ENCODE peak calls at places on chromosomes 1 and 21, in five cellular contexts. One of them, this sample, is unnamed.

GRCh38 chr1:107138166-107138565 is 2.7 kb upstream of the NTNG1 start:
- DNase-seq in HCT116: no peak
- DNase-seq in H1: no peak
- DNase-seq in K562: no peak
- DNase-seq in GM12878: no peak
- DNase-seq in this sample: no peak

GRCh38 chr1:150256549-150257341 is 829 bp upstream of the CA14 start:
- DNase-seq in GM12878: no peak
- DNase-seq in H1: no peak
- DNase-seq in K562: no peak
- DNase-seq in HCT116: no peak
- DNase-seq in this sample: no peak

GRCh38 chr1:215807218-215807617 is 240.1 kb downstream of the KCTD3 start:
- DNase-seq in GM12878: no peak
- DNase-seq in H1: no peak
- DNase-seq in K562: no peak
- DNase-seq in HCT116: no peak
- DNase-seq in this sample: no peak

GRCh38 chr21:44710756-44711326 is 531 bp downstream of the TSPEAR start:
- DNase-seq in GM12878: no peak
- DNase-seq in HCT116: no peak
- DNase-seq in K562: no peak
- DNase-seq in H1: no peak
- DNase-seq in this sample: peak; percentile 21

GRCh38 chr1:110436635-110437034 is 14.3 kb upstream of the PROK1 start:
- DNase-seq in GM12878: no peak
- DNase-seq in H1: no peak
- DNase-seq in K562: no peak
- DNase-seq in HCT116: no peak
- DNase-seq in this sample: no peak

GRCh38 chr1:168513656-168514404 is 30.0 kb downstream of the XCL2 start:
- DNase-seq in GM12878: no peak
- DNase-seq in K562: peak; percentile 9
- DNase-seq in HCT116: no peak
- DNase-seq in H1: no peak
- DNase-seq in this sample: no peak

GRCh38 chr1:154557939-154558609 is 388 bp downstream of the UBE2Q1 start:
- DNase-seq in GM12878: no peak
- DNase-seq in HCT116: no peak
- DNase-seq in K562: peak; percentile 42
- DNase-seq in H1: no peak
- DNase-seq in this sample: peak; percentile 39

GRCh38 chr1:111990878-111991760 is 1.7 kb upstream of the KCND3 start:
- DNase-seq in GM12878: no peak
- DNase-seq in H1: peak; percentile 33
- DNase-seq in K562: peak; percentile 30
- DNase-seq in HCT116: peak; percentile 54
- DNase-seq in this sample: peak; percentile 30

GRCh38 chr1:185398022-185398421 is 81.0 kb upstream of the IVNS1ABP start:
- DNase-seq in K562: no peak
- DNase-seq in HCT116: no peak
- DNase-seq in GM12878: no peak
- DNase-seq in H1: no peak
- DNase-seq in this sample: no peak

GRCh38 chr1:202316186-202316585 is 25.6 kb downstream of the UBE2T start:
- DNase-seq in GM12878: no peak
- DNase-seq in K562: no peak
- DNase-seq in H1: no peak
- DNase-seq in HCT116: no peak
- DNase-seq in this sample: no peak

GRCh38 chr1:94396356-94396755 is 21.8 kb upstream of the ABCD3 start:
- DNase-seq in K562: peak; percentile 10
- DNase-seq in HCT116: no peak
- DNase-seq in H1: no peak
- DNase-seq in GM12878: no peak
- DNase-seq in this sample: no peak

GRCh38 chr1:68495968-68496679 is 758 bp downstream of the DEPDC1 start:
- DNase-seq in HCT116: peak; percentile 22
- DNase-seq in H1: no peak
- DNase-seq in K562: peak; percentile 30
- DNase-seq in GM12878: no peak
- DNase-seq in this sample: peak; percentile 24

GRCh38 chr1:225735252-225736149 is 42.1 kb upstream of the SRP9 start:
- DNase-seq in K562: peak; percentile 38
- DNase-seq in HCT116: no peak
- DNase-seq in GM12878: no peak
- DNase-seq in H1: no peak
- DNase-seq in this sample: no peak

GRCh38 chr1:90708826-90709225 is 8.3 kb downstream of the BARHL2 start:
- DNase-seq in K562: no peak
- DNase-seq in H1: no peak
- DNase-seq in HCT116: no peak
- DNase-seq in GM12878: no peak
- DNase-seq in this sample: no peak

GRCh38 chr1:240414237-240414636 is 197.7 kb downstream of the GREM2 start:
- DNase-seq in K562: no peak
- DNase-seq in HCT116: no peak
- DNase-seq in GM12878: no peak
- DNase-seq in H1: no peak
- DNase-seq in this sample: no peak

GRCh38 chr21:29299046-29299905 is 554 bp downstream of the BACH1 start:
- DNase-seq in H1: no peak
- DNase-seq in K562: peak; percentile 78
- DNase-seq in GM12878: no peak
- DNase-seq in HCT116: no peak
- DNase-seq in this sample: peak; percentile 24

GRCh38 chr1:60541831-60542532 is 468.4 kb upstream of the C1orf87 start:
- DNase-seq in HCT116: no peak
- DNase-seq in GM12878: no peak
- DNase-seq in K562: no peak
- DNase-seq in H1: no peak
- DNase-seq in this sample: no peak

GRCh38 chr1:101428562-101428961 is 191.7 kb downstream of the S1PR1 start:
- DNase-seq in HCT116: no peak
- DNase-seq in GM12878: no peak
- DNase-seq in H1: no peak
- DNase-seq in K562: no peak
- DNase-seq in this sample: no peak

GRCh38 chr1:205535866-205536758 is 31.6 kb downstream of the CDK18 start:
- DNase-seq in HCT116: no peak
- DNase-seq in H1: no peak
- DNase-seq in K562: no peak
- DNase-seq in GM12878: no peak
- DNase-seq in this sample: peak; percentile 37

GRCh38 chr1:209652873-209653401 is 712 bp upstream of the LAMB3 start:
- DNase-seq in K562: peak; percentile 77
- DNase-seq in H1: no peak
- DNase-seq in HCT116: peak; percentile 98
- DNase-seq in GM12878: no peak
- DNase-seq in this sample: peak; percentile 99

GRCh38 chr1:245666412-245666811 is 511.6 kb downstream of the KIF26B start:
- DNase-seq in GM12878: no peak
- DNase-seq in K562: no peak
- DNase-seq in HCT116: no peak
- DNase-seq in H1: no peak
- DNase-seq in this sample: no peak

GRCh38 chr1:216750031-216750627 is 26.9 kb upstream of the ESRRG start:
- DNase-seq in GM12878: no peak
- DNase-seq in K562: no peak
- DNase-seq in H1: peak; percentile 27
- DNase-seq in HCT116: no peak
- DNase-seq in this sample: peak; percentile 78

GRCh38 chr21:25370311-25370744 is 237.0 kb downstream of the MRPL39 start:
- DNase-seq in H1: no peak
- DNase-seq in HCT116: no peak
- DNase-seq in K562: no peak
- DNase-seq in GM12878: no peak
- DNase-seq in this sample: no peak

GRCh38 chr21:42021751-42022430 is 11.7 kb upstream of the ZBTB21 start:
- DNase-seq in H1: no peak
- DNase-seq in K562: no peak
- DNase-seq in GM12878: no peak
- DNase-seq in HCT116: no peak
- DNase-seq in this sample: no peak

GRCh38 chr1:51316113-51316763 is 14.1 kb downstream of the TTC39A start:
- DNase-seq in K562: no peak
- DNase-seq in H1: no peak
- DNase-seq in GM12878: no peak
- DNase-seq in HCT116: no peak
- DNase-seq in this sample: no peak

GRCh38 chr1:94929351-94929814 is 2.5 kb upstream of the CNN3 start:
- DNase-seq in HCT116: no peak
- DNase-seq in GM12878: no peak
- DNase-seq in K562: no peak
- DNase-seq in H1: no peak
- DNase-seq in this sample: no peak

GRCh38 chr1:25543425-25544242 is at the start of gene LDLRAP1:
- DNase-seq in H1: peak; percentile 21
- DNase-seq in HCT116: no peak
- DNase-seq in K562: peak; percentile 88
- DNase-seq in GM12878: no peak
- DNase-seq in this sample: peak; percentile 80

GRCh38 chr1:110674337-110675059 is at the start of gene KCNA3:
- DNase-seq in H1: no peak
- DNase-seq in GM12878: no peak
- DNase-seq in HCT116: no peak
- DNase-seq in K562: no peak
- DNase-seq in this sample: no peak

DNA sequence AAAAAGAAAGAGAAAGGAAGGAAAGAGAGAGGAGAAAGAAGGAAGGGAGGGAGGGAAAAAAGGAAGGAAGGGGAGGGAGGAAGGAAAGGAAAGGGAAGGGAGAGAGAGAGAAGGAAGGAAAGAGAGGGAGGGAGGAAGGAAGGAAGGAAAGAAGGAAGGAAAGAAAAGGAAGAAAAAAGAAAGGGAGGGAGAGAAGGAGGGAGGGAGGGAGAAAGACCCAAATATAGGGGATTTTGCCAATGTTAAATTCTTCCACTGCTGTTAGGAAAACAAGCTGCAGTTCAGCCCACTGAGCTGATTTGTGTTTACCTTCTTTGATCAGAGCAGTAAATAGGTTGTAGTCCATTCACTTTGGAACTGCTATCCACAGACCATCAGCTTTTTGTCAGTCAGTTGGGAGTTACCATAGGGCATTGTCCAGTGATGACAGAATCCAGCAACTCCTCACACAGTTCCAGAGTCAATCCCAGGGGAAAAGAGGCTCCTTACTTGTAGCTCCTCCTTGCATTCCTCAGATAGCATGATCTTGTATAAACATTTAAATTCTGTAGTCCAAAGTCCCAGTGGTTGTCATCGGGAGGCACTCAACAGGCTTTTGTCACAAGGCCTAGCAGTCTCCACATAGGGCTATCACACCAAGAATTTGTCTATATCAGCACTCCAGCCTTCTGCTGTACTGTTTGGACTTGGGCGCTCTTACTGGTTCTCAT is 13.5 kb upstream of the PPP1R8 start:
- DNase-seq in HCT116: no peak
- DNase-seq in K562: no peak
- DNase-seq in GM12878: no peak
- DNase-seq in H1: no peak
- DNase-seq in this sample: peak; percentile 21
- TF ChIP-seq JUND in HCT116: no peak
- TF ChIP-seq JUND in K562: no peak
- TF ChIP-seq JUND in GM12878: no peak
- TF ChIP-seq JUND in H1: no peak
- TF ChIP-seq JUND in this sample: no peak

DNA sequence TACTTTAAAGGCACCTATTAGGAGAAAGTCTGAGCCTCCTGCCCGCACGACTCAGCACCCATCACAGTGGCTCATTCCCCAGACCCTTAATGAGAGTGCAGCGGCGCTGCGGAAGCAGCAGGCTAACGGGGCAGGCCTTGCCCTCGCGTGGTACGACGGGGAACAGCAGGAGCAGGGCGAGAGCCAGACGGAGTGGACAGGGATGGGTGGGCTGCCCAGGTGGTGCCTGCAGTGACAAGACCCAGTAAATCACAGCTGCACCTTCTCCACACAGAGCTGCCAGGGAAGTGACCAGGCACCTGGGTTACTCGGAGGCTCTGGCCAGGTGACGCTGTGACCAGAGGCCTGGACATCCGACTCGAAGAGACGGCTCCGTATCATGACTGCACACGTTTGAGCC is 131.9 kb downstream of the NPHP4 start:
- DNase-seq in HCT116: no peak
- DNase-seq in GM12878: no peak
- DNase-seq in H1: no peak
- DNase-seq in K562: no peak
- DNase-seq in this sample: no peak
- TF ChIP-seq JUND in HCT116: no peak
- TF ChIP-seq JUND in GM12878: no peak
- TF ChIP-seq JUND in H1: no peak
- TF ChIP-seq JUND in K562: no peak
- TF ChIP-seq JUND in this sample: no peak

DNA sequence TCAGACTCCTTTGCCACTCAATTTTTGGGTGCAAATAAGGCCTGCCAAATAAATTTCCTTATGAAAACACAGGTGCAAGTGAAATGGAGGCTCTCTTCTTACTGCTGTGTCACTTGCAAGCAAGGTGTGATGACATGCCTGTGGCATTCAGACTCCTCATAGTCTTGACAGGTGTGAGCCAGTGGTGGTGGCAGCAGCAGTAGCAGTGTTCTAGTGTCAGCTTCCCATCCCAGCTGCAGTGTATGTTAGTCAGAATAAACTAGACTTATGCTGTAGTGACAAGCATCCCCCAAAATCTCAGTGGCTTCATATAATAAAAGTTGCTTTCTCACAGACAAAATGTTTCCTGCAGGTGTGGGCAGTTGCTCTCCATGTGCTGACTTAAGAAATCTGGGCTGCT is 3.8 kb upstream of the EEIG2 start:
- DNase-seq in HCT116: no peak
- DNase-seq in GM12878: no peak
- DNase-seq in K562: no peak
- DNase-seq in H1: no peak
- DNase-seq in this sample: no peak
- TF ChIP-seq JUND in HCT116: no peak
- TF ChIP-seq JUND in GM12878: no peak
- TF ChIP-seq JUND in K562: no peak
- TF ChIP-seq JUND in H1: no peak
- TF ChIP-seq JUND in this sample: no peak

DNA sequence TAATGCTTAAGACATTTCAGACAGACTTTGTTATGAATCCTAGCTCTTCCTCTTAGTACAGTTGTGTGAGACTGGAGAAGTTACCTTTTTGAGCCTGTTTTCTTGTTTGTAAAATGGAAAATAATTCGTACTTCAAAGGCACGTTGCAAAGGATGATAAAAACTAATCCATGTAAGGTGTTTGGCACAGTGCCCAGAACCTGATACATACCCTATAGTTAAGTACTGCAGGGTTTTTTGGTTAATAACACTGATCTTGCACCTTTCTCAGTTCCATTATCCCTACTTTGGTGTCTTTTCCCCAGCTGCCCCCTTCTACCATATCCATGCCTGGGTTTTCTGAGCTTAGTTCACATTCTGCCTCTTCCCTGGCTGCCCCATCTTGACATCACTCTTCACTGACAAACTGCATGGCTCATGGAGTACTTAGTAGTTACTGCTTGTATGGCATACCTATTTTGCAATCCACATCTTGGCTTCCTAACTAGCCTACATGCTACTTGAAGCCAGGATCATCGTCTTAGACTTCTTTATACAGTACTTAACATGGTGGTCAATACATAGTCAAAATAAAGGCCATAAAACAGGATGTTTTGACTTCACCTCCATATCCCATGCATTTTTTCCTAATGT is 10.1 kb downstream of the CCDC185 start:
- DNase-seq in HCT116: no peak
- DNase-seq in K562: peak; percentile 44
- DNase-seq in H1: no peak
- DNase-seq in GM12878: no peak
- DNase-seq in this sample: no peak
- TF ChIP-seq JUND in HCT116: no peak
- TF ChIP-seq JUND in K562: no peak
- TF ChIP-seq JUND in H1: no peak
- TF ChIP-seq JUND in GM12878: no peak
- TF ChIP-seq JUND in this sample: no peak